ENCODE peak calls at places on chromosomes 11 and 22, in four cellular contexts. X is IMR-90, Z is mesendoderm, B is H1. T is an unnamed sample.
A peak's percentile ranks its signal among the peaks of the same experiment; 100 is the strongest.

GRCh38 chr11:133821776-133822175 is 23.5 kb downstream of the SPATA19 start:
- DNase-seq in X (no peak), Z (peak; percentile 90), B (peak; percentile 66), T (peak; percentile 85)

GRCh38 chr11:70471254-70471653 is 72.9 kb downstream of the CTTN start:
- DNase-seq in X (no peak), Z (peak; percentile 89), B (peak; percentile 41), T (peak; percentile 75)

GRCh38 chr11:129814244-129814992 is 1.2 kb upstream of the TMEM45B start:
- DNase-seq in X (no peak), Z (peak; percentile 22), B (no peak), T (no peak)

GRCh38 chr11:113553235-113553634 is 78.0 kb upstream of the DRD2 start:
- DNase-seq in X (peak; percentile 89), Z (peak; percentile 94), B (peak; percentile 49), T (peak; percentile 73)

GRCh38 chr11:82869657-82870056 is 30.6 kb downstream of the PRCP start:
- DNase-seq in X (no peak), Z (no peak), B (no peak), T (no peak)

GRCh38 chr11:78683774-78684173 is 109.1 kb upstream of the NARS2 start:
- DNase-seq in X (no peak), Z (no peak), B (no peak), T (no peak)

GRCh38 chr11:75577198-75577597 is 15.1 kb downstream of the SERPINH1 start:
- DNase-seq in X (peak; percentile 38), Z (peak; percentile 65), B (no peak), T (peak; percentile 56)

GRCh38 chr11:24286238-24286637 is 210.6 kb upstream of the LUZP2 start:
- DNase-seq in X (no peak), Z (no peak), B (no peak), T (no peak)

GRCh38 chr11:117834068-117834810 is 9.7 kb upstream of the FXYD2 start:
- DNase-seq in X (no peak), Z (no peak), B (no peak), T (peak; percentile 17)

GRCh38 chr11:1761857-1762536 is 1.7 kb downstream of the CTSD start:
- DNase-seq in X (no peak), Z (no peak), B (no peak), T (no peak)

GRCh38 chr22:50498322-50498861 is 9.1 kb downstream of the LMF2 start:
- DNase-seq in X (peak; percentile 51), Z (peak; percentile 85), B (peak; percentile 56), T (peak; percentile 82)

GRCh38 chr11:70537576-70538571 is 139.5 kb downstream of the CTTN start:
- DNase-seq in X (no peak), Z (no peak), B (no peak), T (peak; percentile 25)

GRCh38 chr11:96023311-96023710 is 99.4 kb upstream of the MTMR2 start:
- DNase-seq in X (peak; percentile 30), Z (no peak), B (no peak), T (no peak)

GRCh38 chr22:36541831-36542391 is 12.9 kb upstream of the EIF3D start:
- DNase-seq in X (peak; percentile 96), Z (no peak), B (no peak), T (no peak)

GRCh38 chr11:37177721-37178120 is 579.7 kb upstream of the RAG2 start:
- DNase-seq in X (no peak), Z (peak; percentile 25), B (no peak), T (no peak)

GRCh38 chr11:33742249-33742851 is 6.1 kb upstream of the CD59 start:
- DNase-seq in X (no peak), Z (no peak), B (no peak), T (no peak)

GRCh38 chr11:132131962-132132361 is 761.5 kb downstream of the NTM start:
- DNase-seq in X (no peak), Z (peak; percentile 41), B (no peak), T (peak; percentile 67)

GRCh38 chr22:39429186-39429585 is 27.6 kb upstream of the MGAT3 start:
- DNase-seq in X (no peak), Z (no peak), B (no peak), T (peak; percentile 24)

GRCh38 chr11:20053572-20053971 is 106.7 kb downstream of the DBX1 start:
- DNase-seq in X (no peak), Z (no peak), B (no peak), T (no peak)

GRCh38 chr11:2122907-2123627 is 16.1 kb downstream of the IGF2 start:
- DNase-seq in X (no peak), Z (no peak), B (no peak), T (no peak)

GRCh38 chr11:47924184-47924671 is 56.1 kb upstream of the PTPRJ start:
- DNase-seq in X (peak; percentile 86), Z (no peak), B (no peak), T (no peak)

DNA sequence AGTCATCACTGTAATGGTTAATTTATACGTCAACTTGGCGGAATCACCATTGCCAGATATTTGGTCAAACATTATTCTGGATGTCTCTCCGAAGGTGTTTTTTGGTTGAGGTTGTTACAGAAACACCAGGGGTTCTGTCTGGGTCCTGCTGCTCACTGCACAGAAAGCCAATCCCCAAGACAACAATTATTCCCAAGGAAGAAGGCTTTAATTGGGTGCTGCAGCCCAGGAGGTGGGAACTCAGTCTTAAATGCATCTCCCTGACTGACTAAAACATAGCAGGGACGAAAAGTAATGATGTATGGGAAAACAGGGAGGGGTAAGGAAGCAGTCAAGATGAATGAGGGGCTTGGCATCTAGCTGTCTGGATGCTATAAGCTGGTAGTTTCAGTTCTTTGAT is 331.3 kb downstream of the TBC1D22A start:
- DNase-seq in X (no peak), Z (no peak), B (no peak), T (no peak)
- H3K56ac ChIP-seq in X (no peak overlapping the region), Z (no peak overlapping the region), B (no peak overlapping the region), T (no peak overlapping the region)

DNA sequence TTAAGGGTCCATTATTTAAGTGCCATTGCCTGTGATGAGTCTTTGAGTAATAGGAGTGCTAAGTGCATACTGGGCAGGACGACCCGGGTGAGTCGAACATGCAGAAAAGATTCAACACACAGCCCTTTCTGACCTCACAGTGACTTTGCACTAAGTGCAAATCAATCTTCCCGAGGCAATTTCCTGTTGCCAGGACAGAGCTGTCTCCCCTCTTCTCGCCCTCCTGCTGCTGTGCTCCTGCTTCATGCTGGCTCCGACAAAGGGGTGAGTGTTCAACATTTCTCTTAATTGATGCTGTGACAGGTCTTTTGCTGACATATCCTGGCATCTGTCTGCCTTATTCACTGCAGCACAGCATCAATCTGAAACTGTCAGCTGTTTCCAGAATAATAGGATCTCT is 42.0 kb downstream of the MCHR1 start:
- DNase-seq in X (peak; percentile 71), Z (peak; percentile 73), B (no peak), T (peak; percentile 43)
- H2BK5ac ChIP-seq in X (no peak overlapping the region), Z (no peak overlapping the region), B (no peak overlapping the region), T (no peak overlapping the region)

GRCh38 chr11:119471329-119471728 is 48.4 kb upstream of the THY1 start:
- DNase-seq in X (no peak), Z (peak; percentile 61), B (no peak), T (peak; percentile 34)

GRCh38 chr11:119472856-119473222 is 49.9 kb upstream of the THY1 start:
- DNase-seq in X (no peak), Z (no peak), B (no peak), T (no peak)

GRCh38 chr11:119472186-119472855 is 49.3 kb upstream of the THY1 start:
- DNase-seq in X (peak; percentile 29), Z (no peak), B (no peak), T (peak; percentile 24)

GRCh38 chr11:119468511-119468910 is 45.5 kb upstream of the THY1 start:
- DNase-seq in X (no peak), Z (no peak), B (no peak), T (no peak)

GRCh38 chr11:119470316-119471266 is 47.6 kb upstream of the THY1 start:
- DNase-seq in X (peak; percentile 96), Z (no peak), B (no peak), T (peak; percentile 26)
- H3K56ac ChIP-seq in X (peak overlapping the region; percentile 38), Z (no peak overlapping the region), B (no peak overlapping the region), T (no peak overlapping the region)

GRCh38 chr22:42948205-42948804 is 66.6 kb downstream of the PACSIN2 start:
- DNase-seq in X (no peak), Z (no peak), B (no peak), T (no peak)
- H2BK5ac ChIP-seq in X (no peak overlapping the region), Z (no peak overlapping the region), B (no peak overlapping the region), T (no peak overlapping the region)

GRCh38 chr22:38313384-38313955 is 3.8 kb downstream of the CSNK1E start:
- DNase-seq in X (peak; percentile 96), Z (no peak), B (no peak), T (no peak)
- H3K56ac ChIP-seq in X (peak overlapping the region; percentile 97), Z (no peak overlapping the region), B (no peak overlapping the region), T (no peak overlapping the region)

GRCh38 chr11:7907121-7907520 is 23.9 kb downstream of the OR10A6 start:
- DNase-seq in X (no peak), Z (no peak), B (no peak), T (no peak)

GRCh38 chr11:7905549-7905948 is 25.5 kb downstream of the OR10A6 start:
- DNase-seq in X (no peak), Z (no peak), B (no peak), T (no peak)

GRCh38 chr11:7904910-7905309 is 26.2 kb downstream of the OR10A6 start:
- DNase-seq in X (peak; percentile 69), Z (peak; percentile 66), B (no peak), T (no peak)

GRCh38 chr11:7906481-7906880 is 24.6 kb downstream of the OR10A6 start:
- DNase-seq in X (no peak), Z (peak; percentile 56), B (no peak), T (no peak)

DNA sequence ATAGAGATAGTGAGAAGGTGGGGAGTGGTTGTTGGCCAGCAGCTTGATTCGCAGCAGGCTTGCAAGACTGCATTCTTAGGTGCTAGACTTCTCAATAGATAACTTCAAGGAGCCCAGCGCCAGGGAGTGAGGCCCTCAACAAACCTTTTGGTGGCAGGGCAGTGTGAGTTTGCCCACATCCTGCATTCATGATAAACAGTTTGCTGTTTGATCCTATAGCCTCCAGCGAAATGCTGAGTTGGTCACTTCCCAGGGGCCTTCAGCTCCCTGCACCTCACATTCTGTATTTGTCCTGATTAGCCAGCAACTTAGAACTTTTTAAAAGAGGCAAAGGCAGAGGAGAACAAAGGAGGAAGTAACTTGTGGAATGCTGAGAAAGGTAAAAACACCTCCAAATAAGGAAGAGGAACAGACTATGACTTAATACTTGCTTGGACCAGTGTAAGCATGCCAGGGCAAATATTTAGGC is 25.1 kb downstream of the OR10A6 start:
- DNase-seq in X (no peak), Z (peak; percentile 98), B (no peak), T (peak; percentile 59)
- H2BK5ac ChIP-seq in X (peak overlapping the region; percentile 78), Z (peak overlapping the region; percentile 40), B (peak overlapping the region; percentile 94), T (no peak overlapping the region)